ENCODE peak calls at places on chromosomes 3 and 15, in four cellular contexts. Y is A549, L is HepG2, F is GM12878. A is an unnamed sample.

GRCh38 chr3:25587094-25587493 is 77.6 kb downstream of the TOP2B start:
- DNase-seq in F (no peak), L (no peak), Y (no peak), A (no peak)

GRCh38 chr3:100005670-100006393 is 108.5 kb downstream of the FILIP1L start:
- DNase-seq in F (no peak), L (no peak), Y (no peak), A (no peak)

GRCh38 chr15:82530606-82531379 is 9.5 kb downstream of the RPS17 start:
- DNase-seq in F (peak), L (peak), Y (peak), A (peak)

GRCh38 chr3:39982665-39983357 is 173.4 kb downstream of the MYRIP start:
- DNase-seq in Y (no peak), F (no peak), L (no peak), A (no peak)

GRCh38 chr15:91655891-91656290 is 197.6 kb upstream of the SLCO3A1 start:
- DNase-seq in Y (no peak), L (no peak), F (no peak), A (no peak)

GRCh38 chr15:59131955-59132562 is 27.1 kb downstream of the CCNB2 start:
- DNase-seq in F (no peak), Y (no peak), L (no peak), A (no peak)

GRCh38 chr15:25846377-25846776 is 16.8 kb downstream of the ATP10A start:
- DNase-seq in L (no peak), F (no peak), Y (no peak), A (no peak)

GRCh38 chr3:28322464-28322863 is 26.1 kb upstream of the ZCWPW2 start:
- DNase-seq in Y (no peak), L (no peak), F (no peak), A (no peak)

GRCh38 chr15:53962646-53963561 is 15.3 kb upstream of the UNC13C start:
- DNase-seq in Y (no peak), L (peak), F (no peak), A (no peak)

GRCh38 chr3:118782755-118783202 is 251.9 kb downstream of the IGSF11 start:
- DNase-seq in F (peak), L (no peak), Y (no peak), A (no peak)

GRCh38 chr3:14803101-14803980 is 15.4 kb upstream of the FGD5 start:
- DNase-seq in F (no peak), L (peak), Y (peak), A (peak)

GRCh38 chr15:68790910-68791309 is 29.8 kb downstream of the ANP32A start:
- DNase-seq in Y (no peak), L (no peak), F (no peak), A (no peak)

GRCh38 chr15:68789041-68789920 is 31.4 kb downstream of the ANP32A start:
- DNase-seq in L (no peak), F (no peak), Y (no peak), A (no peak)

GRCh38 chr15:68788265-68788624 is 32.5 kb downstream of the ANP32A start:
- DNase-seq in L (no peak), F (no peak), Y (no peak), A (no peak)

GRCh38 chr15:68791431-68792283 is 29.0 kb downstream of the ANP32A start:
- DNase-seq in L (no peak), Y (no peak), F (peak), A (no peak)

DNA sequence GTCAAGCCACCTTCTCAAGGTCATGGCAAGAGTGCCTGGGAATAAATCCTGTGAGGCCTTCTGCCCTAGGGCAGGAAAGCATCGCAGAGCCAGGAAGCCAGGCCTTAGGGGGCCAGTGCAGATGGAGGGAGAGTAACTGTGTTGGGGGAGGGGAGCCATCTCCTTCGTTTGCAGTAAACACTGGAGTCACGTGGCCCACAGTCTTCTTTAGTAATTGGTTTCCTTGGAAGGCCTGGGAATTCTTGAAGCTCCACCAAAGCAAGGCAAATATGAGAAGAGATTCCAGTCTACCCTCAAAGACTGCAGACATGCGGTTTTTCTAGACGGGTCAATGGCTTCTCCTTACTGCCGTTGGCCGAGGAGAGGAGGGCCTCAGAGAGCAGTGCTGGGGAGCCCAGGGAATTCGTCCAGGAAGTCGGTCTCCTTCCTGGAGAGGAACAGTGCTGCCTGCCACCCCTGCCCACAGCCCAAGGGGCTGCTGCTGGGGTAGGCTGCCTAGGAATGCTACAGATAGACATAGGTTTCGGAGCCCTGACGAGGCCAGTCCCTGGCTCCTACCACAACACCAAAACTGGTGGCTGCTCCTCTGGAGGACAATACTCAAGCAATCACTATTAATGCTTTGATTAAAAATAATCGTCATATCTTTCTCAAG is 30.6 kb downstream of the ANP32A start:
- DNase-seq in F (no peak), Y (no peak), L (no peak), A (no peak)
- TF ChIP-seq CHD4 in F (no peak), Y (no peak), L (no peak), A (no peak)

GRCh38 chr3:97940034-97940433 is 32.2 kb downstream of the RIOX2 start:
- DNase-seq in L (peak), Y (no peak), F (no peak), A (no peak)
- TF ChIP-seq CHD4 in L (no peak), Y (no peak), F (no peak), A (no peak)

GRCh38 chr3:62755285-62755684 is 119.9 kb downstream of the CADPS start:
- DNase-seq in L (no peak), Y (no peak), F (no peak), A (no peak)
- TF ChIP-seq CHD4 in L (no peak), Y (no peak), F (no peak), A (no peak)

DNA sequence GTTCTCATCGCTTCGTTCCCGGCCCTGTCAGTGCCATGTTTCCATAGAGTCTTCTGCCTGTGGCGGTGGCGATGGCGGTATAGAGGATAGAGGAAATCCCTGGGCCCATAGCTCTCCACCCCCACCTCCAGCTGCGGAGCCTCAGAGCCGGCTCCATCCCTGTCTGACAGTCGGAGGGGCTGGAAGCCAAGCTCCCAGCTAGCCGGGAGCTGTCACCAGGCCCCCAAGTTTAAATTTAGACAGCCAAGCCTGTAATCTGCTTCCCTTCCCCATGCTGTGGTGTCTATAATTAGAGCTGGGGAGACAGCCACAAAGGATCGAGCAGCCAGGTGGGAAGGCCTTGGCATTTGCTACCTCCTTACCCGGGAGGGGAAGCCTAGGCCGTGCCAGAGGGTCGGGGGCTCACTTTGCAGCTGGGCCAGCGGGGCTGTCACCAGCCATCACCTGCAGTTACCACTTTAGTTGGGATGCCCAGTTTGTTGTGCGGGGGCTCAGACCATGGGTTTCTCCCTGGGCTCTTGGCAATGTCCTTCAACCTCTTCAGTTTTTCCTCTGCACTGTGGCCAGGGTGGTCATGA is 56.3 kb upstream of the SEC13 start:
- DNase-seq in L (no peak), Y (no peak), F (no peak), A (no peak)
- TF ChIP-seq CHD4 in L (no peak), Y (no peak), F (no peak), A (no peak)

DNA sequence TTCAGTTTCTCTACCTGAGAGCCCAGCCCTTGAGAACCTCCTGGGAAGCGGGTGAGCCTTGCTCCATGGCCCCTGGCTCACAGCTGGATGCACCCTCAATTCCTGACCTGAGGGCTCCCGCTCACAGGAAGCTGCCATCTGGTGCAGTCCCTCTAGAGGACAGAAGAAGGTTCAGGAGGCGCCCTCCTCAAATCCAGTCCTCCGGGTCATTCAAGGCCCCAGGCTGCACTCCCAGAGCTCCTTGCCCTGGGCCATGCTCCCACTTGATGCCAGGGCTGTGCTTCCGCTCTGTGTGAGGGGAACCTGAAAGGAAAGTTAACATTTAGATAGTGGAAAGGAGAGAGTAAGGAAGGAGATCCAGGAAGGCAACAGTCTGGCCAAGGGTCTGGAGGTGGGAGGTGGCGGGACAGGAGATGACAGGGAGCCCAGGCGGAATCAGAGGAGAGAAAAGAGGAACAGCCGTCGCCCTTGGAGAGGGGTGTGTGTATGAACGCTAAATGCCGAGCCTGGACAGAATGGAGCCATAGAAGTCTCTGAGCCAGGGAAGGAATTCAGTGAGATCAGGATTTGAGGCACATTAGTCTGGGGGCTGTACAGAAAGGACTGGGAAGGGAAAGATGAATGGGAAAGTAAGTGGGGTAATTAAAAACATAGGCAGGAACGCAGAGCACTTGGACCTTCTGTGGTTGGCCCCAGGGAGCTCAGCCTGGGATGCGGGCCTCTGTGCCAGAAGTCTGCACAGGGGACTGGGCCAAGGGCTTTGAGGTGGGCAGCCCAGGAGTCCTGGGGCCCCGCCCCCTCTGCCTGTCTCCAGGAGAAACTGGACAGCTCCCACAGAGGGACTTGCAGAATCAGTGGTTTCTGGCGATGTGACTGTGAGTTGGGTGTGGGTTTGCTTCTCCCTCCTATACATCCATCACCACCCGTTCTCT is 26.1 kb downstream of the TBC1D21 start:
- DNase-seq in Y (no peak), F (no peak), L (no peak), A (no peak)
- TF ChIP-seq CHD4 in Y (no peak), F (no peak), L (no peak), A (no peak)

GRCh38 chr3:129840707-129841360 is 52.7 kb downstream of the TMCC1 start:
- DNase-seq in Y (no peak), L (no peak), F (no peak), A (no peak)

GRCh38 chr3:129834580-129834979 is 58.9 kb downstream of the TMCC1 start:
- DNase-seq in Y (no peak), L (no peak), F (no peak), A (no peak)

GRCh38 chr3:129837057-129837631 is 56.4 kb downstream of the TMCC1 start:
- DNase-seq in Y (no peak), F (no peak), L (no peak), A (no peak)

GRCh38 chr3:129838086-129838485 is 55.4 kb downstream of the TMCC1 start:
- DNase-seq in L (no peak), F (no peak), Y (no peak), A (no peak)

DNA sequence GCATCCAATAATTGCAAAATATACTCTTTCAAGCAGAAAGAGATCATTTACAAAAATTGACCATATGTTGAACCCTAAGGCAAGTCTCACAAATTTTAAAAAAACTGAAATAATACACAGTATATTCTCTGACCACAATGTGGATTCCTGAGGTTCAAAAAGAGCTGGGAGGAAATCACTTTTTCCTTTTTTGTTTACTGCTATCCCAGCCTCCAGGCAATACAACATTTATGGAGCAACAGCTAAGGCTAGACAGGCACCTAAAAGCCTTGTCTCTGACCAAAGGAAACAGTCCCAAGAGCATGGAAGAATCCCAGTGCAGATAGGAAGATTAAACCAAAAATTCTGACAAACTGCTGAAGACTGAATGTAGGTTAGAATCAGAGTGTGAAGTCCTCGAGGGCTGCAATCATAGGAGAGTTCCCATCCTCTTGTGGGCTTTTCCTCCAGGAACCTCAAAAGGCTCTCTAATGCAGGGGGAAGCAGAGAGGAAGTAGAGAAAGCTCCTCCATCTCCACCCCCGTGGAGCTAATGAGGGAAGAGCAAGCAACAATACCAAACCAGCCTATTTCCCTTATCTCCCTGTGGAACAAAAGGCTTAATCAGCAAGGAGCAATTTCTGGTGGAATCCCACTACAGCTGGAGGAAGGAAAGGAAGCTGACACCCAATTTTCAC is 57.0 kb downstream of the TMCC1 start:
- DNase-seq in L (no peak), F (no peak), Y (no peak), A (no peak)
- TF ChIP-seq CHD4 in L (no peak), F (no peak), Y (no peak), A (no peak)

GRCh38 chr3:128492353-128493220 is at the start of gene GATA2:
- DNase-seq in L (no peak), F (no peak), Y (no peak), A (no peak)
- TF ChIP-seq CHD4 in L (no peak), F (no peak), Y (no peak), A (no peak)

GRCh38 chr3:192892981-192893827 is 24.5 kb downstream of the MB21D2 start:
- DNase-seq in L (no peak), Y (peak), F (peak), A (no peak)
- TF ChIP-seq CHD4 in L (no peak), Y (no peak), F (no peak), A (no peak)

A was measured in K562.